ENCODE peak calls at places on chromosomes 4 and X, in nine cellular contexts. C is body of pancreas; O is activated T-cell treated with anti-CD3 and anti-CD28 coated beads for 48 hours; V is astrocyte of the spinal cord; M is pancreas; B is substantia nigra; Z is activated CD4-positive, alpha-beta T cell treated with anti-CD3 and anti-CD28 coated beads, Interleukin-2, amount 50 U/mL, for 24 hours; I is LoVo; F is HTR-8/SVneo. D is an unnamed sample.

GRCh38 chr4:119189638-119190037 is 22.9 kb upstream of the USP53 start:
- DNase-seq in O (no peak), C (peak), B (no peak), V (no peak), M (no peak), Z (no peak), I (no peak), F (no peak), D (no peak)

GRCh38 chr4:26218677-26219181 is 102.1 kb upstream of the RBPJ start:
- DNase-seq in B (peak), Z (no peak), C (no peak), M (no peak), O (no peak), F (no peak), I (no peak), V (no peak), D (no peak)

GRCh38 chr4:11428161-11428700 is 463 bp downstream of the HS3ST1 start:
- DNase-seq in C (no peak), Z (no peak), V (peak), F (no peak), O (no peak), B (no peak), I (no peak), M (no peak), D (no peak)

GRCh38 chrX:23752740-23753435 is 9.8 kb upstream of the ACOT9 start:
- DNase-seq in M (no peak), C (no peak), V (peak), O (no peak), Z (no peak), B (no peak), I (no peak), F (peak), D (no peak)

GRCh38 chrX:151698485-151698884 is 3.2 kb downstream of the PRRG3 start:
- DNase-seq in M (no peak), O (no peak), C (no peak), F (no peak), I (no peak), Z (no peak), B (no peak), V (no peak), D (no peak)

GRCh38 chrX:75278991-75279390 is 5.1 kb downstream of the UPRT start:
- DNase-seq in Z (no peak), F (no peak), B (no peak), O (no peak), C (no peak), I (no peak), V (peak), M (no peak), D (no peak)

GRCh38 chr4:41360214-41360910 is 103.6 kb downstream of the UCHL1 start:
- DNase-seq in C (peak), Z (no peak), B (peak), M (peak), O (no peak), F (no peak), V (peak), I (peak), D (peak)

GRCh38 chr4:113469023-113469390 is 292.5 kb downstream of the CAMK2D start:
- DNase-seq in Z (no peak), C (no peak), B (no peak), I (no peak), O (no peak), F (no peak), V (no peak), M (no peak), D (no peak)

GRCh38 chrX:67342138-67342537 is 201.7 kb upstream of the AR start:
- DNase-seq in M (no peak), F (no peak), I (no peak), C (no peak), O (no peak), Z (no peak), B (no peak), V (no peak), D (no peak)

GRCh38 chr4:38189445-38189844 is 229.2 kb downstream of the PTTG2 start:
- DNase-seq in B (no peak), O (peak), I (peak), V (peak), M (no peak), C (no peak), F (peak), Z (peak), D (no peak)

GRCh38 chr4:7472443-7473013 is 37.8 kb upstream of the PSAPL1 start:
- DNase-seq in O (no peak), B (no peak), I (no peak), M (no peak), Z (no peak), V (no peak), F (no peak), C (no peak), D (no peak)

GRCh38 chr4:128776794-128777216 is 32.7 kb upstream of the JADE1 start:
- DNase-seq in O (no peak), C (peak), F (peak), Z (no peak), V (peak), M (no peak), I (peak), B (no peak), D (peak)

D was measured in colonic mucosa.